ENCODE peak calls at places on chromosome 14, in ten cellular contexts. N is activated naive CD4-positive, alpha-beta T cell; X is T-helper 1 cell; J is fibroblast of the aortic adventitia; M is small intestine; E is hepatocyte; B is GOT3; V is fibroblast of lung; W is immature natural killer cell; F is stimulated activated CD8-positive, alpha-beta memory T cell treated with anti-CD3 and anti-CD28 coated beads, Interleukin-4, amount 100 ng/mL, for 4 hours. G is an unnamed sample.

GRCh38 chr14:34872822-34873590 is 2.2 kb downstream of the BAZ1A start:
- DNase-seq in N (no peak), W (no peak), B (no peak), E (peak), F (no peak), X (no peak), M (no peak), V (peak), J (peak), G (no peak)

GRCh38 chr14:101064121-101064661 is 160.7 kb upstream of the RTL1 start:
- DNase-seq in W (no peak), N (no peak), F (no peak), J (no peak), V (no peak), E (no peak), X (no peak), B (no peak), M (no peak), G (no peak)

GRCh38 chr14:24263848-24264247 is 871 bp upstream of the TGM1 start:
- DNase-seq in F (no peak), J (no peak), N (no peak), W (no peak), B (no peak), X (no peak), E (no peak), V (no peak), M (no peak), G (no peak)

GRCh38 chr14:99752486-99753121 is 40.6 kb upstream of the EML1 start:
- DNase-seq in E (no peak), W (no peak), F (no peak), M (no peak), N (no peak), X (no peak), J (peak), B (no peak), V (peak), G (no peak)

GRCh38 chr14:83874662-83875061 is 1655.3 kb upstream of the FLRT2 start:
- DNase-seq in N (no peak), V (no peak), E (no peak), X (no peak), W (no peak), B (no peak), J (no peak), M (no peak), F (no peak), G (no peak)

GRCh38 chr14:74401504-74402241 is 24.3 kb downstream of the SYNDIG1L start:
- DNase-seq in N (no peak), V (no peak), F (peak), J (no peak), W (peak), B (no peak), X (peak), E (peak), M (peak), G (peak)

GRCh38 chr14:64337901-64338615 is 43.9 kb upstream of the ESR2 start:
- DNase-seq in B (peak), J (peak), F (peak), V (peak), W (no peak), E (peak), N (peak), X (peak), M (peak), G (no peak)

GRCh38 chr14:44961151-44961729 is 507 bp downstream of the KLHL28 start:
- DNase-seq in B (no peak), M (peak), E (peak), W (peak), J (peak), V (peak), N (peak), X (peak), F (peak), G (peak)

GRCh38 chr14:57136669-57137068 is 132.0 kb downstream of the EXOC5 start:
- DNase-seq in F (no peak), M (no peak), J (no peak), E (no peak), V (no peak), N (no peak), W (no peak), X (no peak), B (no peak), G (no peak)

GRCh38 chr14:103422981-103423600 is 37.9 kb downstream of the MARK3 start:
- DNase-seq in B (no peak), N (no peak), J (peak), W (no peak), E (no peak), X (no peak), V (peak), F (no peak), M (no peak), G (no peak)

GRCh38 chr14:73283592-73284379 is 46.5 kb downstream of the PAPLN start:
- DNase-seq in N (no peak), W (no peak), B (no peak), E (no peak), J (peak), F (no peak), V (peak), M (no peak), X (no peak), G (no peak)

GRCh38 chr14:38994721-38995120 is 108.3 kb downstream of the SEC23A start:
- DNase-seq in B (no peak), J (no peak), N (no peak), M (no peak), E (no peak), W (no peak), F (no peak), V (no peak), X (no peak), G (no peak)

GRCh38 chr14:73567951-73568885 is 795 bp upstream of the ACOT2 start:
- DNase-seq in V (peak), F (no peak), M (peak), N (no peak), B (no peak), W (no peak), J (peak), E (peak), X (no peak), G (peak)

GRCh38 chr14:20631821-20632389 is 9.6 kb downstream of the OR6S1 start:
- DNase-seq in B (no peak), E (peak), X (no peak), V (peak), F (no peak), N (no peak), M (peak), J (peak), W (no peak), G (no peak)

GRCh38 chr14:50044040-50044651 is 72.2 kb downstream of the VCPKMT start:
- DNase-seq in M (peak), W (peak), V (no peak), J (no peak), B (no peak), N (no peak), F (no peak), X (no peak), E (no peak), G (no peak)

GRCh38 chr14:90870950-90871604 is 54.8 kb upstream of the TTC7B start:
- DNase-seq in J (no peak), X (no peak), W (no peak), M (no peak), N (no peak), V (no peak), B (no peak), E (no peak), F (no peak), G (no peak)

GRCh38 chr14:64764641-64765520 is 60.7 kb downstream of the PLEKHG3 start:
- DNase-seq in X (peak), F (peak), M (peak), V (peak), W (peak), N (peak), J (peak), E (peak), B (peak), G (peak)

GRCh38 chr14:92690171-92691011 is 58.0 kb downstream of the LGMN start:
- DNase-seq in N (no peak), M (peak), X (no peak), V (peak), W (no peak), J (peak), E (peak), B (no peak), F (no peak), G (no peak)

GRCh38 chr14:30085943-30086342 is 158.3 kb upstream of the PRKD1 start:
- DNase-seq in W (no peak), M (no peak), X (no peak), V (no peak), F (no peak), N (no peak), B (no peak), J (no peak), E (no peak), G (no peak)

GRCh38 chr14:67666733-67667132 is 7.7 kb downstream of the VTI1B start:
- DNase-seq in J (no peak), W (no peak), N (no peak), E (no peak), V (no peak), F (no peak), M (no peak), X (no peak), B (no peak), G (no peak)

GRCh38 chr14:19754172-19754571 is 10.8 kb downstream of the OR4Q3 start:
- DNase-seq in E (no peak), B (no peak), V (no peak), N (no peak), M (no peak), F (no peak), X (no peak), J (no peak), W (no peak), G (no peak)

G was measured in stimulated activated CD4-positive, alpha-beta T cell treated with anti-CD3 and anti-CD28 coated beads, Interleukin-12 subunit alpha, Interleukin-12 subunit beta, amount 100 ng/mL, for 4 hours.